ENCODE peak calls at places on chromosomes 1 and 21, in four cellular contexts. Q is adipocyte, R is left colon, S is kidney. U is an unnamed sample.

GRCh38 chr21:31184462-31184861 is 146.2 kb upstream of the KRTAP19-8 start:
- DNase-seq in S (no peak), Q (no peak), R (no peak), U (no peak)

GRCh38 chr1:17438176-17438976 is 1.1 kb downstream of the RCC2 start:
- DNase-seq in Q (peak), S (peak), R (peak), U (peak)

GRCh38 chr1:106754957-106755356 is 301.5 kb upstream of the PRMT6 start:
- DNase-seq in R (no peak), S (no peak), Q (peak), U (no peak)

GRCh38 chr1:226119169-226119568 is 56.7 kb downstream of the H3-3A start:
- DNase-seq in Q (no peak), R (no peak), S (no peak), U (no peak)

GRCh38 chr1:109078317-109078716 is 2.5 kb upstream of the TAF13 start:
- DNase-seq in S (no peak), R (no peak), Q (no peak), U (no peak)

GRCh38 chr1:182192215-182192614 is 130.7 kb upstream of the ZNF648 start:
- DNase-seq in Q (no peak), R (no peak), S (no peak), U (no peak)

GRCh38 chr1:41366428-41367101 is 5.3 kb downstream of the FOXO6 start:
- DNase-seq in Q (peak), R (peak), S (no peak), U (no peak)

GRCh38 chr1:206102292-206102936 is 14.8 kb downstream of the AVPR1B start:
- DNase-seq in R (no peak), Q (no peak), S (no peak), U (no peak)

GRCh38 chr1:76669624-76670023 is 197.7 kb upstream of the ST6GALNAC5 start:
- DNase-seq in Q (no peak), R (no peak), S (no peak), U (no peak)

GRCh38 chr1:9181990-9182783 is 52.4 kb upstream of the H6PD start:
- DNase-seq in S (peak), R (peak), Q (peak), U (no peak)

GRCh38 chr1:40861227-40862003 is 748 bp downstream of the CITED4 start:
- DNase-seq in R (peak), Q (peak), S (peak), U (no peak)

GRCh38 chr1:204065174-204065985 is 7.5 kb upstream of the SOX13 start:
- DNase-seq in S (no peak), R (peak), Q (peak), U (no peak)

GRCh38 chr1:224175615-224176014 is 7.4 kb upstream of the DEGS1 start:
- DNase-seq in S (no peak), Q (peak), R (peak), U (no peak)

GRCh38 chr1:6167391-6168303 is 12.5 kb downstream of the CHD5 start:
- DNase-seq in R (no peak), Q (no peak), S (no peak), U (no peak)

GRCh38 chr1:14598498-14599172 is at the start of gene KAZN:
- DNase-seq in S (peak), R (peak), Q (peak), U (no peak)

GRCh38 chr1:65141394-65141793 is 6.6 kb upstream of the AK4 start:
- DNase-seq in Q (peak), R (no peak), S (no peak), U (no peak)

GRCh38 chr1:25815208-25816111 is 4.3 kb upstream of the MTFR1L start:
- DNase-seq in Q (no peak), S (peak), R (no peak), U (no peak)

GRCh38 chr1:234495231-234495990 is 16.4 kb upstream of the TARBP1 start:
- DNase-seq in Q (peak), S (no peak), R (no peak), U (peak)

GRCh38 chr1:109470245-109470644 is 3.9 kb downstream of the SYPL2 start:
- DNase-seq in R (no peak), S (no peak), Q (no peak), U (no peak)

GRCh38 chr1:198359024-198359653 is 181.3 kb downstream of the ATP6V1G3 start:
- DNase-seq in S (no peak), R (no peak), Q (peak), U (no peak)

GRCh38 chr1:192158181-192158580 is at the start of gene RGS18:
- DNase-seq in Q (peak), R (no peak), S (no peak), U (no peak)

GRCh38 chr1:227758366-227758765 is 23.1 kb downstream of the SNAP47 start:
- DNase-seq in Q (no peak), R (no peak), S (peak), U (no peak)

GRCh38 chr1:67760030-67760821 is 73.0 kb downstream of the GNG12 start:
- DNase-seq in R (peak), S (no peak), Q (peak), U (peak)

GRCh38 chr1:107277022-107277421 is 136.2 kb downstream of the NTNG1 start:
- DNase-seq in R (peak), S (no peak), Q (peak), U (no peak)

GRCh38 chr1:27887215-27888035 is 15.1 kb downstream of the THEMIS2 start:
- DNase-seq in S (no peak), R (no peak), Q (no peak), U (no peak)

GRCh38 chr1:155184835-155185782 is 11.5 kb downstream of the TRIM46 start:
- DNase-seq in Q (no peak), S (peak), R (peak), U (no peak)

GRCh38 chr1:64059556-64059955 is 143.9 kb upstream of the UBE2U start:
- DNase-seq in R (no peak), Q (no peak), S (no peak), U (no peak)

GRCh38 chr1:3705341-3705950 is 46.8 kb upstream of the CCDC27 start:
- DNase-seq in S (no peak), R (no peak), Q (no peak), U (no peak)

GRCh38 chr21:41952568-41953248 is 1.1 kb downstream of the C2CD2 start:
- DNase-seq in R (no peak), S (peak), Q (no peak), U (no peak)

GRCh38 chr21:36203603-36203889 is 46.9 kb downstream of the DOP1B start:
- DNase-seq in S (peak), Q (peak), R (no peak), U (peak)

GRCh38 chr1:40704817-40705733 is 13.6 kb downstream of the NFYC start:
- DNase-seq in R (no peak), S (no peak), Q (no peak), U (no peak)

U was measured in HTR-8/SVneo.